ENCODE peak calls at places on chromosomes 12 and 14, in four cellular contexts. S, G, M and W are unnamed samples.

GRCh38 chr14:104872469-104873341 is 7.6 kb downstream of the CEP170B start:
- DNase-seq in S (no peak), G (no peak), M (peak), W (no peak)

GRCh38 chr14:99267871-99268775 is 3.9 kb downstream of the BCL11B start:
- DNase-seq in M (no peak), S (no peak), G (no peak), W (no peak)

GRCh38 chr12:98440165-98440581 is 75.2 kb upstream of the TMPO start:
- DNase-seq in S (no peak), G (peak), M (peak), W (no peak)

GRCh38 chr12:110185626-110186025 is 61.5 kb downstream of the IFT81 start:
- DNase-seq in S (no peak), G (no peak), M (no peak), W (no peak)

GRCh38 chr12:115146453-115146852 is 462.5 kb upstream of the TBX3 start:
- DNase-seq in S (no peak), G (no peak), M (no peak), W (no peak)

GRCh38 chr12:123041811-123042655 is 61.6 kb downstream of the ARL6IP4 start:
- DNase-seq in G (no peak), S (no peak), M (peak), W (no peak)

GRCh38 chr14:90140298-90140955 is 78.6 kb downstream of the KCNK13 start:
- DNase-seq in S (no peak), M (peak), G (no peak), W (no peak)

GRCh38 chr14:54487771-54488170 is 1.0 kb downstream of the GMFB start:
- DNase-seq in M (peak), G (no peak), S (peak), W (no peak)

GRCh38 chr12:75366629-75367028 is 24.3 kb upstream of the GLIPR1L2 start:
- DNase-seq in G (no peak), M (peak), S (no peak), W (no peak)

GRCh38 chr12:113246478-113247122 is 25.3 kb downstream of the TPCN1 start:
- DNase-seq in S (no peak), G (no peak), M (peak), W (no peak)

GRCh38 chr14:90788031-90788430 is 28.2 kb downstream of the TTC7B start:
- DNase-seq in G (no peak), S (no peak), M (no peak), W (no peak)

GRCh38 chr12:57840701-57841100 is 5.8 kb downstream of the CTDSP2 start:
- DNase-seq in G (peak), M (peak), S (no peak), W (no peak)

GRCh38 chr12:58176296-58176869 is 235.0 kb downstream of the ATP23 start:
- DNase-seq in G (peak), S (peak), M (peak), W (no peak)

GRCh38 chr12:5226581-5226980 is 182.9 kb downstream of the KCNA5 start:
- DNase-seq in M (no peak), G (no peak), S (no peak), W (no peak)

GRCh38 chr12:5222729-5223128 is 179.1 kb downstream of the KCNA5 start:
- DNase-seq in S (no peak), G (no peak), M (no peak), W (no peak)

GRCh38 chr12:5222011-5222461 is 178.4 kb downstream of the KCNA5 start:
- DNase-seq in M (no peak), S (no peak), G (no peak), W (no peak)

GRCh38 chr12:5217936-5218335 is 174.3 kb downstream of the KCNA5 start:
- DNase-seq in G (no peak), M (no peak), S (no peak), W (no peak)

GRCh38 chr12:5220835-5221234 is 177.2 kb downstream of the KCNA5 start:
- DNase-seq in G (peak), M (peak), S (no peak), W (no peak)
- TF ChIP-seq ELK1 in G (no peak), M (no peak), S (no peak), W (no peak)

DNA sequence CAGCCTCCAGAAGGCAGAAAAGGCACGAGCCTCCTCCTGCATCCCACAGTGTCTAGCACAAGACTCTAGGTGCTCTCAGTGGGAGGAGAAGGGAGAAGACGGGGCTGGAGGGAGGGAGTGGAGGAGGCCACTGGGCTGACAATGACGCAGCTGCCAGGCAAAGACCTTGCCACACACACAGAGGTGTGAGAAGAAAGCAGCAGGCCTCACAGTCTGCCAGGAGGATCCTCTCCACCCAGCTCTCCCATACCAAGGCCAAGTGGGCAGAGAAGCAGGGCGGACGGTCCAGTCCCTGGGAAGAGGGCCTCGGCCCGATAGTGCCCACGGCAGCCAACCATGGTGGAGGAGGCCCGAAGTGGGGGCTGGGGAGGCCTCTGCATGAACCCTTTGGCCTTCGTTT is 78.9 kb downstream of the NCOR2 start:
- DNase-seq in M (no peak), S (no peak), G (no peak), W (no peak)
- TF ChIP-seq ELK1 in M (no peak), S (no peak), G (no peak), W (no peak)

DNA sequence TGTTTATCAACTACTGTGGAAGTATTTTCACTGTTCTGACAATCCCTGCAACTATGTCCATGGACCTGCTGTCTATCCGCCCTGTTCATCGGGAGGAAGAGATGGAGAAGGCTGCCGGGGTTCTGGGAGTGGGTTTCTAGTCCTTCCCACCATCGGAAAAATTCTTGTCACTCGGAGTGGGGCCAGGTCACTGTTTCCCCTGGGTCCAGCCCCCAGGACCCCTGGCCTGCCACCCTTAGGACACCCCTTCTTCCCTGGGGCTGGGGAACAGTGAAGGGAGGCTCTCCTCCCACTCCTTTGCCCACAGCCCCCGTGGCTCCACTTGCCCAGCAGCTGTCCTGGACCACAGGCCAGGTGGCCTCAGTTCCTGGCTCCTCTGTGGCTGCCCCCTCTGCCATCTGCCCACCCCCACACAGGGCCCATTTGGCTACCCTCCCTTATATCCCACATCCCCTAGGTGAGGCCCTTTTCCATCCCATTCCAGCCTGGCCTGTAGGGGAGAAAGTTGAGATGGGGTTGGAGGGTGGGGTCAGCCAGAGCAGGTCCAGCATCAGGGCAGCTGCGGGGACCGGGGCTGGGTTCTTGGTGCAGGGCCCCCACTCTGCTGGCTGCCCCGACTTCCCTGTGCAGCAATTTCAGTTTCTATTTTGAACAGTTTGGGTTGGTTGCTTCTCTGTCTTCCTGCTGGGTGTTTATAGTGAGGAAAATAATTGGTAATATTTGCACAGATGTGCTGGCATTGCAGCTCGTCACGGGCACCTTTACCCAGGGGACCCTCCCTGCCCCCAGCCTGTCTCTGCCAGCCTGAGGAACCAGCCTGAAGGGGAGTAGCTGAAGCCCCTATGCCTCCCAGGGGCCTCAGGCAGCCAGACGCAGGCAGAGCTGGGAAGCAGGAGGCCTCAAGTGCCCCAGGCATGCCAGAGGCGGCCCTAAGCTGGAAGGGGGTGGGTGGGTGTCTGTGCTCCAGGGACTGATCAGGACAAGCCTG is 23.5 kb downstream of the SYNDIG1L start:
- DNase-seq in G (no peak), S (no peak), M (no peak), W (no peak)
- TF ChIP-seq ELK1 in G (no peak), S (no peak), M (no peak), W (no peak)

DNA sequence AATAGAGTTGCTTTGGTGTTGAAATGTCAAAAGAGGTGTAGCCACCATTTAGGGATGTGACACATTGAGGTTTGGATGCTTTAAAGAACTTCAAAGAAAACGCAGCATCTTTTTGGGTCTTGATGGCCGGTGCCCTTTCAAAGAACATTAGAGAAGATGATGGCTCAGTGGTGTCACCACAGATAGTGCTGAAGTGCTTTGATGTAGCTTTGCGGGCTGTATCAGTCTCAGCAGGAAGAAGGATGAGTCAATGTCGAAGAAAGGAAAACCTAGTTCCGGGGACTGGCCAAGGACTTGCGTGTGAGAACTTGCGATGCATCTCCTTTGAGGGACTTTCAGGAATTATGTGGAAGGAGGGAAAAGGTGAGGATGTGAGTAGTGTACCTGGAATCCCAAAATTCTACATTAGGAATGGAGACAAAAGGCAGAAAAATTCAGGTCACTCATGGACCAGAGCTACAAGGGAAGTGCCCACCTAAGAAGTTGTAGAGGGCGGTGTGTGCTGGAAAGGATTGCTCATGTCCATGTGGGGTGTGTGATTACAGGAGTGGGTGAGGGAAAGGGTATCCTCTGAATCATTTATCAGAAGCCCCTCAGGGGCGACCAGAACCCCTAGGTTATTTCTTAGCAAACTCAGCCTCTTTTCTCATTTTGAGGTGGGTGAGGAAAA is 39.7 kb upstream of the GZMB start:
- DNase-seq in S (no peak), G (no peak), M (no peak), W (peak)
- TF ChIP-seq ELK1 in S (no peak), G (no peak), M (no peak), W (no peak)

GRCh38 chr12:14954269-14954668 is 7.1 kb downstream of the ARHGDIB start:
- DNase-seq in G (no peak), S (no peak), M (no peak), W (no peak)
- TF ChIP-seq ELK1 in G (no peak), S (no peak), M (no peak), W (no peak)

GRCh38 chr14:100660498-100661339 is 66.0 kb upstream of the DLK1 start:
- DNase-seq in S (no peak), G (no peak), M (peak), W (no peak)

GRCh38 chr14:100659345-100660001 is 67.2 kb upstream of the DLK1 start:
- DNase-seq in M (no peak), S (no peak), G (no peak), W (no peak)

GRCh38 chr14:100657780-100658513 is 68.7 kb upstream of the DLK1 start:
- DNase-seq in M (no peak), G (no peak), S (no peak), W (no peak)

GRCh38 chr14:100656996-100657395 is 69.7 kb upstream of the DLK1 start:
- DNase-seq in S (no peak), M (no peak), G (no peak), W (no peak)

DNA sequence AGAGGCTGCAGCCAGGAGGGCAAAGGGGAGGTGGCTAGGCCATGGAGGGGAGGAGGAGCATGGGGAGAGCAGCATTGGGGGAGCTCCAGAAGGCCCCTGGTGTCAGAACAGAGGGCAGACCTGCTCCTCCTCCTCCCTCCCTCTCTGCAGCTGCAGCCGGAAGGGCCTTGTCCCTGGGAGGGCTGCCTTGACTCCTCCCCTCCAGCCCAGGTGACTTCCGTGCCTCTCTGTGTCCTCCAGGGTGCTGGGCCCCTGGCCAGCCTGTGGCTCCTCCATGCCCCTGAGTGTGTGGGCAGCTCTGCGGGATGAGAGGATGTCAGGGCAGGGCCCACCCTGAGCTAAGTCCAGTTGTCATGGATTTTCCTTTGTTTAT is 68.2 kb upstream of the DLK1 start:
- DNase-seq in G (peak), M (no peak), S (no peak), W (no peak)
- TF ChIP-seq ELK1 in G (no peak), M (no peak), S (no peak), W (no peak)

DNA sequence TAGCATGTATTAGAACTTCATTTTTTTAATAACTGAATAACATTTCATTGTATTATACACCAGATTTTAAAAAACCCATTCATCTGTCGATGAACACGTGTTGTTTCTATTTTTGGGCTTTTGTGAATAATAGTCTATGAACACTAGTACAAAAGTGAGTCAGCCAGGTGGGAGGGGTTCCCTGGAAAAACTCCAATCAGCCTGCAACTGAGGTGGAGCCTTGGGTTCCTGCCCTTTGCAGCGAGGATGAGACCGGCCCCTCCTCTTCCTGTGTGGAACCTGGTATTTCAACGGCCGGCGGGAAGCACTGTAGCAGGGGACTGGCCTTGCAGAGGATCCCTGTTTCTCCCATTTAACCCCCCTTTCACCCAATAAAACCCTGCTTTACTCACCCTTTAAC is 56.1 kb downstream of the LMNTD1 start:
- DNase-seq in M (no peak), S (no peak), G (no peak), W (no peak)
- TF ChIP-seq ELK1 in M (no peak), S (no peak), G (no peak), W (no peak)

GRCh38 chr12:54352891-54353874 is 11.1 kb downstream of the GPR84 start:
- DNase-seq in G (peak), M (peak), S (no peak), W (no peak)
- TF ChIP-seq ELK1 in G (no peak), M (no peak), S (no peak), W (no peak)

GRCh38 chr12:54049164-54049563 is 4.5 kb upstream of the HOXC4 start:
- DNase-seq in G (no peak), M (no peak), S (no peak), W (no peak)

GRCh38 chr12:54052745-54053624 is 650 bp upstream of the HOXC4 start:
- DNase-seq in M (no peak), S (peak), G (no peak), W (peak)

GRCh38 chr12:54051916-54052744 is 1.5 kb upstream of the HOXC4 start:
- DNase-seq in M (no peak), S (no peak), G (no peak), W (no peak)

GRCh38 chr12:54050479-54050805 is 3.2 kb upstream of the HOXC4 start:
- DNase-seq in G (no peak), M (no peak), S (no peak), W (no peak)

GRCh38 chr12:54051081-54051912 is 2.3 kb upstream of the HOXC4 start:
- DNase-seq in S (no peak), G (no peak), M (no peak), W (no peak)
- TF ChIP-seq ELK1 in S (no peak), G (no peak), M (no peak), W (no peak)

GRCh38 chr12:104263026-104263425 is 40.5 kb upstream of the EID3 start:
- DNase-seq in S (no peak), G (no peak), M (no peak), W (no peak)
- TF ChIP-seq ELK1 in S (no peak), G (no peak), M (no peak), W (no peak)